ENCODE peak calls at places on chromosomes 12 and 14, in four cellular contexts. Z, J, Q and C are unnamed samples.

GRCh38 chr12:464484-465267 is 4.9 kb downstream of the B4GALNT3 start:
- DNase-seq in Z (no peak), J (no peak), Q (no peak), C (no peak)

GRCh38 chr14:61577506-61577931 is 117.8 kb upstream of the HIF1A start:
- DNase-seq in Z (no peak), J (no peak), Q (no peak), C (no peak)

GRCh38 chr12:113230315-113231274 is 9.3 kb downstream of the TPCN1 start:
- DNase-seq in Z (no peak), J (no peak), Q (no peak), C (no peak)

GRCh38 chr14:58899317-58899713 is 261.6 kb downstream of the DACT1 start:
- DNase-seq in Z (no peak), J (no peak), Q (no peak), C (no peak)

GRCh38 chr14:58809520-58809919 is 171.8 kb downstream of the DACT1 start:
- DNase-seq in Z (no peak), J (no peak), Q (no peak), C (no peak)

GRCh38 chr14:94392510-94392935 is 4.1 kb upstream of the SERPINA1 start:
- DNase-seq in Z (peak), J (no peak), Q (no peak), C (no peak)

GRCh38 chr12:51867796-51868428 is 19.4 kb upstream of the FIGNL2 start:
- DNase-seq in Z (no peak), J (no peak), Q (no peak), C (no peak)

GRCh38 chr12:94707892-94708291 is 57.5 kb upstream of the TMCC3 start:
- DNase-seq in Z (no peak), J (no peak), Q (no peak), C (no peak)

GRCh38 chr14:103551338-103551762 is 11.1 kb downstream of the BAG5 start:
- DNase-seq in Z (no peak), J (no peak), Q (no peak), C (no peak)

GRCh38 chr12:76866146-76866545 is 12.7 kb downstream of the CSRP2 start:
- DNase-seq in Z (no peak), J (no peak), Q (no peak), C (no peak)

GRCh38 chr14:61197416-61197815 is 83.7 kb downstream of the TMEM30B start:
- DNase-seq in Z (no peak), J (no peak), Q (no peak), C (no peak)

GRCh38 chr14:74401504-74402241 is 24.3 kb downstream of the SYNDIG1L start:
- DNase-seq in Z (peak), J (peak), Q (no peak), C (no peak)

GRCh38 chr14:87995500-87996275 is 2.7 kb upstream of the GALC start:
- DNase-seq in Z (no peak), J (no peak), Q (no peak), C (no peak)

GRCh38 chr14:82070040-82070439 is 536.4 kb upstream of the SEL1L start:
- DNase-seq in Z (no peak), J (no peak), Q (no peak), C (no peak)

GRCh38 chr12:4164591-4165558 is 108.7 kb upstream of the CCND2 start:
- DNase-seq in Z (no peak), J (no peak), Q (peak), C (no peak)

GRCh38 chr12:59873136-59873535 is 277.3 kb downstream of the SLC16A7 start:
- DNase-seq in Z (no peak), J (no peak), Q (no peak), C (no peak)

GRCh38 chr14:57493467-57494181 is at the start of gene CCDC198:
- DNase-seq in Z (peak), J (no peak), Q (no peak), C (no peak)

GRCh38 chr12:124420972-124421674 is 126.2 kb downstream of the RFLNA start:
- DNase-seq in Z (no peak), J (no peak), Q (no peak), C (no peak)

GRCh38 chr12:29710104-29710503 is 73.6 kb downstream of the TMTC1 start:
- DNase-seq in Z (no peak), J (no peak), Q (peak), C (no peak)

GRCh38 chr12:106902053-106902452 is 53.7 kb upstream of the TMEM263 start:
- DNase-seq in Z (no peak), J (no peak), Q (no peak), C (no peak)

GRCh38 chr12:73529231-73529630 is 1008.4 kb upstream of the ATXN7L3B start:
- DNase-seq in Z (no peak), J (no peak), Q (no peak), C (no peak)

GRCh38 chr14:24408764-24409163 is 10.0 kb downstream of the NYNRIN start:
- DNase-seq in Z (no peak), J (no peak), Q (no peak), C (no peak)

GRCh38 chr14:95025941-95026340 is 131.4 kb downstream of the DICER1 start:
- DNase-seq in Z (no peak), J (no peak), Q (no peak), C (no peak)

GRCh38 chr14:61234215-61234916 is 46.8 kb downstream of the TMEM30B start:
- DNase-seq in Z (no peak), J (no peak), Q (no peak), C (no peak)

GRCh38 chr12:111780166-111780565 is 13.4 kb downstream of the ALDH2 start:
- DNase-seq in Z (no peak), J (no peak), Q (no peak), C (no peak)

GRCh38 chr12:111780615-111781014 is 13.9 kb downstream of the ALDH2 start:
- DNase-seq in Z (no peak), J (no peak), Q (no peak), C (no peak)

GRCh38 chr12:111777345-111778045 is 10.8 kb downstream of the ALDH2 start:
- DNase-seq in Z (no peak), J (no peak), Q (no peak), C (no peak)

GRCh38 chr12:111783046-111783445 is 16.3 kb downstream of the ALDH2 start:
- DNase-seq in Z (no peak), J (no peak), Q (no peak), C (no peak)

GRCh38 chr12:111781085-111781658 is 14.4 kb downstream of the ALDH2 start:
- DNase-seq in Z (no peak), J (no peak), Q (no peak), C (no peak)
- TF ChIP-seq EGR1 in Z (no peak), J (no peak), Q (no peak), C (no peak)

DNA sequence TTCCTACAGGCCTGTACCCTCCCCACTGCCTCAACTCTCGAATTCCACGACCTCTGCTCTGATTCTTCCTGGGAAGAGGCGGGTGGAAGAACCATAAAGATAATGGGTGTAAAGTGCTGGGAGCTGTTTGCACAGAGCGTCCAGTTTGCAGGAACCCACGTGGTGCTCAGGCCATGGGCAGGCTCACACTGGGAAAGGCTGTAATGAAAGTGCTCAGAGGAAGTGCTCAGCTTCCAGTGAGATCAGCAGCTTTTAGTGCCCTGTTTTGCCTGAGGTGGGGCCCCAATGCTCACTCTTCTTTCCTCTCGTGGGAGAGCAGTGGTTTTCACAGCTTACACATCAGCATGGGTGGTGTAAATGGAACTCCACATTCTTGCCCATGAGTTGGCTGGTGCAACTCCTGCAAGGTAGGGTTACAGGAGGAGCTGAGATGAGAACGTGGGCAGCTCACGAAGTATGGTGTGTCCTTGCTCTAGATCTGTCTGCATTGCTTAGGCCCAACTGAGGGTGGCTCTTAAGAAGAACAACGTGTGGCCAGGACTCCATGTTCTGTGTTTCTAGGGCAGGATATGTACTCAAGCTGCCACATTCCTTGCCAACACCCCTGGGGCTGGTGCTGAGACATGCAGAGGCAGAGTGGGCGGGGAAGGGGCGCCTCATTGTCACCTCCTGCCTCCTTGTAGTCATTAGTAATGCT is 2.9 kb downstream of the TMEM63C start:
- DNase-seq in Z (no peak), J (no peak), Q (no peak), C (no peak)
- TF ChIP-seq EGR1 in Z (no peak), J (no peak), Q (no peak), C (no peak)

GRCh38 chr12:12281134-12281533 is 14.3 kb upstream of the LRP6 start:
- DNase-seq in Z (no peak), J (no peak), Q (no peak), C (no peak)

GRCh38 chr12:12278899-12279298 is 12.1 kb upstream of the LRP6 start:
- DNase-seq in Z (no peak), J (no peak), Q (no peak), C (no peak)

GRCh38 chr12:12286441-12286840 is 19.6 kb upstream of the LRP6 start:
- DNase-seq in Z (no peak), J (no peak), Q (no peak), C (no peak)

GRCh38 chr12:12282202-12282601 is 15.4 kb upstream of the LRP6 start:
- DNase-seq in Z (no peak), J (no peak), Q (no peak), C (no peak)

GRCh38 chr12:12282761-12283160 is 15.9 kb upstream of the LRP6 start:
- DNase-seq in Z (no peak), J (no peak), Q (no peak), C (no peak)
- TF ChIP-seq EGR1 in Z (no peak), J (no peak), Q (no peak), C (no peak)

GRCh38 chr12:26172478-26172877 is 22.9 kb upstream of the SSPN start:
- DNase-seq in Z (no peak), J (no peak), Q (no peak), C (no peak)

GRCh38 chr12:26173153-26173552 is 22.2 kb upstream of the SSPN start:
- DNase-seq in Z (no peak), J (no peak), Q (no peak), C (no peak)

GRCh38 chr12:26177303-26177702 is 18.1 kb upstream of the SSPN start:
- DNase-seq in Z (no peak), J (no peak), Q (no peak), C (no peak)

GRCh38 chr12:26176725-26177124 is 18.6 kb upstream of the SSPN start:
- DNase-seq in Z (no peak), J (no peak), Q (no peak), C (no peak)

GRCh38 chr12:26172013-26172412 is 23.4 kb upstream of the SSPN start:
- DNase-seq in Z (no peak), J (no peak), Q (no peak), C (no peak)
- TF ChIP-seq EGR1 in Z (no peak), J (no peak), Q (no peak), C (no peak)

GRCh38 chr12:50211392-50212070 is 44.4 kb upstream of the CERS5 start:
- DNase-seq in Z (no peak), J (no peak), Q (no peak), C (no peak)
- TF ChIP-seq EGR1 in Z (no peak), J (no peak), Q (no peak), C (no peak)

DNA sequence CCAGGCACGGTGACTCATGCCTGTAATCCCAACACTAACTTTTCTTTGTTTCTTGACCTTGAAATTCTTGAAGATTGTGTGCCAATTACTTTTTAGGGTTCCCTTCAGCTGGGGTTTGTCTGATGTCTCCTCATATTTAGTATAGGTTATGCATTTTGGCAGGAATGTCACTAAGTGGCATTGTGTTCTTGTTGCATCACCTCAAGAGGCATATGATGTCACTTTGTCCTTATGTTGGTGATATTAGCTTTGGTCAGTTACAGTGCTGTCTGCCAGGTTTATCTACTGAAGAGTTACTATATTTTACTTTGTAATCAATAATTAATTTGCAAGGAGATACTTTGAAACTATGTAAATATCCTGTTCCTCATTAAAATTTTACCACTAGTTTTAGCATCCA is 61.0 kb upstream of the BTG1 start:
- DNase-seq in Z (no peak), J (no peak), Q (no peak), C (no peak)
- TF ChIP-seq EGR1 in Z (no peak), J (no peak), Q (no peak), C (no peak)